ENCODE peak calls at places on chromosomes 5 and 9, in six cellular contexts. K, Z, W, O, T and J are unnamed samples.

GRCh38 chr5:16411235-16411634 is 54.4 kb downstream of the ZNF622 start:
- DNase-seq in K (no peak), Z (peak; percentile 23), W (no peak), O (no peak), T (no peak), J (no peak)

GRCh38 chr9:118686940-118687339 is 682.3 kb downstream of the BRINP1 start:
- DNase-seq in K (no peak), Z (no peak), W (no peak), O (no peak), T (no peak), J (no peak)

GRCh38 chr5:17216176-17216973 is 1.1 kb upstream of the BASP1 start:
- DNase-seq in K (peak; percentile 68), Z (peak; percentile 89), W (peak; percentile 86), O (peak; percentile 18), T (no peak), J (peak; percentile 81)

GRCh38 chr5:1127991-1128785 is 16.3 kb upstream of the SLC12A7 start:
- DNase-seq in K (no peak), Z (no peak), W (no peak), O (no peak), T (no peak), J (no peak)

GRCh38 chr5:97844797-97845196 is 661.8 kb upstream of the RIOK2 start:
- DNase-seq in K (no peak), Z (no peak), W (no peak), O (no peak), T (no peak), J (no peak)

GRCh38 chr5:122844916-122845252 is 529 bp upstream of the SNX24 start:
- DNase-seq in K (no peak), Z (no peak), W (no peak), O (no peak), T (no peak), J (no peak)

GRCh38 chr5:125410501-125411162 is 664.2 kb upstream of the ZNF608 start:
- DNase-seq in K (no peak), Z (peak; percentile 64), W (peak; percentile 86), O (no peak), T (no peak), J (no peak)

GRCh38 chr9:14482856-14483255 is 168.9 kb upstream of the NFIB start:
- DNase-seq in K (no peak), Z (no peak), W (no peak), O (no peak), T (no peak), J (no peak)

GRCh38 chr5:16679198-16679597 is 62.4 kb upstream of the RETREG1 start:
- DNase-seq in K (no peak), Z (no peak), W (no peak), O (no peak), T (no peak), J (no peak)

GRCh38 chr9:133323211-133323610 is 12.8 kb downstream of the SURF6 start:
- DNase-seq in K (no peak), Z (no peak), W (no peak), O (no peak), T (no peak), J (no peak)

GRCh38 chr5:73709536-73710129 is 83.6 kb downstream of the ARHGEF28 start:
- DNase-seq in K (no peak), Z (peak; percentile 92), W (peak; percentile 29), O (no peak), T (no peak), J (no peak)

GRCh38 chr5:127290019-127290945 is at the start of gene MEGF10:
- DNase-seq in K (peak; percentile 80), Z (peak; percentile 60), W (peak; percentile 66), O (no peak), T (no peak), J (peak; percentile 71)

GRCh38 chr9:694499-695154 is 146.9 kb upstream of the DMRT1 start:
- DNase-seq in K (no peak), Z (peak; percentile 95), W (peak; percentile 84), O (no peak), T (no peak), J (no peak)

GRCh38 chr9:122332083-122332482 is 38.7 kb upstream of the PTGS1 start:
- DNase-seq in K (no peak), Z (no peak), W (no peak), O (no peak), T (no peak), J (no peak)

GRCh38 chr9:19939890-19940289 is 151.1 kb upstream of the SLC24A2 start:
- DNase-seq in K (no peak), Z (no peak), W (no peak), O (no peak), T (no peak), J (no peak)

GRCh38 chr9:85743290-85744128 is 1.8 kb upstream of the AGTPBP1 start:
- DNase-seq in K (peak; percentile 66), Z (peak; percentile 86), W (peak; percentile 91), O (no peak), T (no peak), J (no peak)

GRCh38 chr5:131473731-131474130 is 161.3 kb downstream of the RAPGEF6 start:
- DNase-seq in K (no peak), Z (no peak), W (no peak), O (no peak), T (no peak), J (no peak)

GRCh38 chr9:70085241-70085640 is 41.6 kb downstream of the MAMDC2 start:
- DNase-seq in K (peak; percentile 16), Z (peak; percentile 34), W (peak; percentile 53), O (no peak), T (no peak), J (peak; percentile 3)

GRCh38 chr5:57745029-57745428 is 262.4 kb upstream of the ACTBL2 start:
- DNase-seq in K (no peak), Z (no peak), W (no peak), O (no peak), T (no peak), J (no peak)

GRCh38 chr5:167716376-167716775 is 575.1 kb upstream of the WWC1 start:
- DNase-seq in K (no peak), Z (no peak), W (peak; percentile 45), O (no peak), T (no peak), J (no peak)

GRCh38 chr9:86341007-86341491 is 13.2 kb downstream of the TUT7 start:
- DNase-seq in K (no peak), Z (peak; percentile 40), W (no peak), O (no peak), T (no peak), J (no peak)

GRCh38 chr5:36521838-36522745 is 84.3 kb upstream of the SLC1A3 start:
- DNase-seq in K (no peak), Z (no peak), W (peak; percentile 14), O (no peak), T (no peak), J (no peak)

GRCh38 chr9:71693607-71694006 is 74.7 kb downstream of the CEMIP2 start:
- DNase-seq in K (no peak), Z (no peak), W (no peak), O (no peak), T (no peak), J (no peak)

GRCh38 chr9:28961625-28962024 is 1388.3 kb upstream of the C9orf72 start:
- DNase-seq in K (no peak), Z (no peak), W (no peak), O (no peak), T (no peak), J (no peak)

GRCh38 chr5:54180616-54181015 is 129.8 kb downstream of the ARL15 start:
- DNase-seq in K (no peak), Z (no peak), W (peak; percentile 8), O (no peak), T (no peak), J (peak; percentile 29)

GRCh38 chr5:72237879-72238278 is 82.2 kb downstream of the MRPS27 start:
- DNase-seq in K (no peak), Z (no peak), W (no peak), O (no peak), T (no peak), J (no peak)

GRCh38 chr5:120509056-120509455 is 45.0 kb downstream of the PRR16 start:
- DNase-seq in K (no peak), Z (no peak), W (no peak), O (no peak), T (no peak), J (no peak)

GRCh38 chr5:140125637-140126036 is at the start of gene IGIP:
- DNase-seq in K (no peak), Z (no peak), W (no peak), O (no peak), T (no peak), J (no peak)

GRCh38 chr5:159678800-159679392 is 237.4 kb upstream of the ADRA1B start:
- DNase-seq in K (no peak), Z (no peak), W (no peak), O (no peak), T (no peak), J (no peak)

GRCh38 chr5:72268753-72269410 is 51.2 kb downstream of the MRPS27 start:
- DNase-seq in K (peak; percentile 39), Z (peak; percentile 80), W (peak; percentile 47), O (peak; percentile 46), T (peak; percentile 20), J (peak; percentile 53)

GRCh38 chr9:108094676-108094993 is 605.1 kb upstream of the KLF4 start:
- DNase-seq in K (no peak), Z (peak; percentile 61), W (no peak), O (no peak), T (no peak), J (no peak)

GRCh38 chr5:34040411-34040810 is 2.6 kb downstream of the C1QTNF3 start:
- DNase-seq in K (no peak), Z (no peak), W (no peak), O (no peak), T (no peak), J (no peak)

GRCh38 chr5:132235340-132235739 is 7.7 kb upstream of the P4HA2 start:
- DNase-seq in K (no peak), Z (no peak), W (no peak), O (no peak), T (no peak), J (no peak)

GRCh38 chr5:81232449-81233079 is 558 bp upstream of the CKMT2 start:
- DNase-seq in K (no peak), Z (peak; percentile 7), W (peak; percentile 55), O (no peak), T (no peak), J (no peak)

GRCh38 chr5:132426525-132427138 is 57.1 kb downstream of the SLC22A5 start:
- DNase-seq in K (no peak), Z (peak; percentile 98), W (peak; percentile 91), O (peak; percentile 72), T (peak; percentile 52), J (no peak)

GRCh38 chr5:172530835-172531703 is 76.7 kb upstream of the SH3PXD2B start:
- DNase-seq in K (no peak), Z (no peak), W (no peak), O (no peak), T (no peak), J (no peak)

GRCh38 chr9:76374702-76375543 is 19.3 kb downstream of the RFK start:
- DNase-seq in K (peak; percentile 41), Z (peak; percentile 85), W (peak; percentile 83), O (no peak), T (no peak), J (no peak)

GRCh38 chr5:53422539-53422938 is 57.9 kb upstream of the FST start:
- DNase-seq in K (no peak), Z (peak; percentile 66), W (peak; percentile 87), O (no peak), T (no peak), J (no peak)

GRCh38 chr5:174300118-174300940 is 254.8 kb downstream of the NSG2 start:
- DNase-seq in K (no peak), Z (no peak), W (no peak), O (no peak), T (no peak), J (no peak)